ENCODE peak calls at places on chromosomes 13 and 19, in eight cellular contexts. Y is cardiac muscle cell, Z is fibroblast of lung, L is AG04450, V is foreskin keratinocyte, K is gastrocnemius medialis, C is neural progenitor cell, H is psoas muscle. R is an unnamed sample.

GRCh38 chr13:39451860-39452301 is 151.1 kb downstream of the LHFPL6 start:
- DNase-seq in Y (peak), Z (peak), L (no peak), V (no peak), K (peak), C (no peak), H (peak), R (no peak)

GRCh38 chr13:110677731-110678545 is 28.0 kb downstream of the CARS2 start:
- DNase-seq in Y (peak), Z (no peak), L (no peak), V (no peak), K (no peak), C (no peak), H (no peak), R (no peak)

GRCh38 chr13:79079351-79079839 is 326.7 kb downstream of the RBM26 start:
- DNase-seq in Y (no peak), Z (no peak), L (no peak), V (peak), K (no peak), C (no peak), H (no peak), R (peak)

GRCh38 chr19:7295912-7296486 is 1.8 kb upstream of the INSR start:
- DNase-seq in Y (no peak), Z (no peak), L (no peak), V (no peak), K (no peak), C (no peak), H (no peak), R (no peak)

GRCh38 chr13:101408154-101408553 is 8.2 kb downstream of the NALCN start:
- DNase-seq in Y (no peak), Z (no peak), L (no peak), V (no peak), K (no peak), C (no peak), H (no peak), R (no peak)

GRCh38 chr13:52665325-52665724 is 12.7 kb downstream of the SUGT1 start:
- DNase-seq in Y (peak), Z (peak), L (no peak), V (peak), K (no peak), C (peak), H (no peak), R (no peak)

GRCh38 chr13:35729926-35730627 is 253.6 kb upstream of the MAB21L1 start:
- DNase-seq in Y (no peak), Z (no peak), L (no peak), V (no peak), K (peak), C (no peak), H (peak), R (no peak)

GRCh38 chr19:35059006-35059798 is 17.7 kb downstream of the HPN start:
- DNase-seq in Y (no peak), Z (no peak), L (no peak), V (no peak), K (no peak), C (no peak), H (no peak), R (no peak)

GRCh38 chr19:3218037-3218661 is 6.3 kb upstream of the CELF5 start:
- DNase-seq in Y (no peak), Z (no peak), L (no peak), V (no peak), K (no peak), C (no peak), H (no peak), R (no peak)

GRCh38 chr13:113210834-113211233 is 1.4 kb downstream of the CUL4A start:
- DNase-seq in Y (no peak), Z (no peak), L (no peak), V (no peak), K (no peak), C (no peak), H (no peak), R (no peak)

GRCh38 chr19:1949304-1950101 is 8.5 kb downstream of the CSNK1G2 start:
- DNase-seq in Y (no peak), Z (no peak), L (no peak), V (no peak), K (no peak), C (no peak), H (no peak), R (no peak)

GRCh38 chr13:49238621-49239020 is 9.1 kb upstream of the CDADC1 start:
- DNase-seq in Y (no peak), Z (no peak), L (no peak), V (no peak), K (no peak), C (no peak), H (no peak), R (no peak)

GRCh38 chr19:38734426-38735256 is 9.6 kb downstream of the CAPN12 start:
- DNase-seq in Y (no peak), Z (no peak), L (no peak), V (peak), K (no peak), C (peak), H (no peak), R (peak)

GRCh38 chr19:17748884-17749638 is 2.2 kb upstream of the FCHO1 start:
- DNase-seq in Y (no peak), Z (no peak), L (no peak), V (no peak), K (no peak), C (no peak), H (no peak), R (no peak)

GRCh38 chr19:11587973-11588631 is 9.2 kb upstream of the ZNF627 start:
- DNase-seq in Y (no peak), Z (no peak), L (no peak), V (no peak), K (no peak), C (no peak), H (no peak), R (no peak)

GRCh38 chr19:16569609-16570320 is 2.5 kb downstream of the SLC35E1 start:
- DNase-seq in Y (no peak), Z (no peak), L (no peak), V (no peak), K (no peak), C (no peak), H (no peak), R (peak)

GRCh38 chr13:34695063-34695462 is 247.0 kb upstream of the NBEA start:
- DNase-seq in Y (no peak), Z (no peak), L (no peak), V (no peak), K (no peak), C (no peak), H (no peak), R (no peak)

GRCh38 chr19:18294467-18294864 is 13.0 kb upstream of the JUND start:
- DNase-seq in Y (no peak), Z (no peak), L (no peak), V (no peak), K (no peak), C (peak), H (peak), R (no peak)

GRCh38 chr13:74250738-74251190 is 116.6 kb upstream of the KLF12 start:
- DNase-seq in Y (peak), Z (peak), L (no peak), V (peak), K (no peak), C (no peak), H (no peak), R (no peak)

GRCh38 chr13:72141845-72142470 is 275.0 kb upstream of the DACH1 start:
- DNase-seq in Y (peak), Z (peak), L (no peak), V (peak), K (no peak), C (no peak), H (no peak), R (no peak)

GRCh38 chr19:21638776-21639175 is 128.6 kb downstream of the ZNF100 start:
- DNase-seq in Y (no peak), Z (no peak), L (no peak), V (no peak), K (no peak), C (no peak), H (no peak), R (no peak)

GRCh38 chr19:45179848-45180370 is 1.3 kb downstream of the BLOC1S3 start:
- DNase-seq in Y (no peak), Z (no peak), L (no peak), V (no peak), K (no peak), C (no peak), H (no peak), R (no peak)

GRCh38 chr19:38003427-38004099 is 96.6 kb downstream of the SIPA1L3 start:
- DNase-seq in Y (peak), Z (peak), L (peak), V (peak), K (no peak), C (peak), H (peak), R (peak)

GRCh38 chr13:113820813-113821651 is 42.8 kb downstream of the GAS6 start:
- DNase-seq in Y (peak), Z (peak), L (peak), V (peak), K (peak), C (no peak), H (peak), R (no peak)

GRCh38 chr19:47035495-47036232 is 12.8 kb downstream of the TMEM160 start:
- DNase-seq in Y (peak), Z (peak), L (peak), V (peak), K (peak), C (peak), H (peak), R (peak)

GRCh38 chr13:85900521-85900920 is 101.3 kb upstream of the SLITRK6 start:
- DNase-seq in Y (no peak), Z (no peak), L (no peak), V (no peak), K (no peak), C (no peak), H (no peak), R (no peak)

GRCh38 chr19:41866284-41866683 is 6.2 kb downstream of the RPS19 start:
- DNase-seq in Y (no peak), Z (no peak), L (no peak), V (no peak), K (no peak), C (no peak), H (no peak), R (no peak)

GRCh38 chr19:15195381-15195964 is 5.3 kb downstream of the NOTCH3 start:
- DNase-seq in Y (peak), Z (peak), L (no peak), V (peak), K (no peak), C (peak), H (peak), R (peak)
- H3K27ac ChIP-seq in Y (no peak), Z (peak), L (no peak), V (no peak), K (peak), C (no peak), H (peak), R (peak)

GRCh38 chr19:10513223-10513622 is 4.0 kb downstream of the S1PR5 start:
- DNase-seq in Y (no peak), Z (no peak), L (no peak), V (no peak), K (no peak), C (no peak), H (no peak), R (no peak)

GRCh38 chr19:10517361-10517759 is at the start of gene S1PR5:
- DNase-seq in Y (no peak), Z (no peak), L (no peak), V (peak), K (no peak), C (peak), H (no peak), R (peak)

GRCh38 chr19:10516671-10517286 is 468 bp downstream of the S1PR5 start:
- DNase-seq in Y (no peak), Z (no peak), L (no peak), V (peak), K (no peak), C (no peak), H (no peak), R (no peak)

GRCh38 chr19:10516064-10516385 is 1.2 kb downstream of the S1PR5 start:
- DNase-seq in Y (no peak), Z (no peak), L (no peak), V (no peak), K (no peak), C (no peak), H (no peak), R (no peak)

DNA sequence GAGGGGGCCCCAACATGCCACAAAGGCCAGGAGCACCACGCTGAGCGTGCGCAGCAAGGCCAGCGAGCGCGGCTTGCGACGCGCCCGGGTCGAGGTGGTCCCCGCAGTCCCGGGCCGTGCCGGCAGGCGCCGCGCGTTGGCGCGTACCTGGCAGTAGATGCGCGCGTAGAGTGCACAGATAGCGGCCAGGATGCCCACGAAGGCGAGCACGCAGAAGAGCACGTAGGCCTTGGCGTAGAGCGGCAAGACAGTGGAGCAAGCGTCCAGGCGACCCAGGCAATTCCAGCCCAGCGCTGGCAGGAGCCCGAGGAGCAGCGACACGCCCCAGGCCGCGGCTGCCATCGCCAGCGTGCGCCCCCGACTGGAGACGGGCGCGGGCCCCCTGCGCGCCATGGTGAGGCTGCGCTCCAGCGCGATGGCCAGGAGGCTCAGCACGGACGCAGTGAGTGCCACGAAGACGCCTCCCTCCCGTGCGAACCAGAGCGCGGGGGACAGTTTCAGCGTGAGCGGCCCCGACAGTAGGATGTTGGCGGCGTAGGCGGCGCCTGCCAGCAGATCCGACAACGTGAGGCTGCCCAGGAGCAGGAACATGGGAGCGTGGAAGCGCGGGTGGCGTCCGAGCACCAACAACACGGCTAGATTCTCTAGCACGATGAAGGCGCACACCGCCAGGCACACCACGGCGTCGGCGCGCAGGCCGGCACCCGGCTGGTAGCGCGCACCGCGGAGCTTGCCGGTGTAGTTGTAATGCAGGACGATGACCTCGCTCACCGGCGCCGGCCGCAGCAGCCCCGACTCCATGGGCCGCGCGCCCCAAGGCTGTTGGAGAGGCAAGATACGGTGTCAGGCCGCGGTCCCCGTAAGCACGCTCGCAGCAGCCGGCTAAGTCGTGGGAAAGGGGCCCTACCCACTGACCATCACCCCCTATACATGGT is 2.8 kb downstream of the S1PR5 start:
- DNase-seq in Y (no peak), Z (no peak), L (no peak), V (no peak), K (no peak), C (peak), H (no peak), R (no peak)
- TF ChIP-seq CTCF in Y (no peak), Z (no peak), L (no peak), V (no peak), K (no peak), C (peak), H (no peak), R (no peak)

DNA sequence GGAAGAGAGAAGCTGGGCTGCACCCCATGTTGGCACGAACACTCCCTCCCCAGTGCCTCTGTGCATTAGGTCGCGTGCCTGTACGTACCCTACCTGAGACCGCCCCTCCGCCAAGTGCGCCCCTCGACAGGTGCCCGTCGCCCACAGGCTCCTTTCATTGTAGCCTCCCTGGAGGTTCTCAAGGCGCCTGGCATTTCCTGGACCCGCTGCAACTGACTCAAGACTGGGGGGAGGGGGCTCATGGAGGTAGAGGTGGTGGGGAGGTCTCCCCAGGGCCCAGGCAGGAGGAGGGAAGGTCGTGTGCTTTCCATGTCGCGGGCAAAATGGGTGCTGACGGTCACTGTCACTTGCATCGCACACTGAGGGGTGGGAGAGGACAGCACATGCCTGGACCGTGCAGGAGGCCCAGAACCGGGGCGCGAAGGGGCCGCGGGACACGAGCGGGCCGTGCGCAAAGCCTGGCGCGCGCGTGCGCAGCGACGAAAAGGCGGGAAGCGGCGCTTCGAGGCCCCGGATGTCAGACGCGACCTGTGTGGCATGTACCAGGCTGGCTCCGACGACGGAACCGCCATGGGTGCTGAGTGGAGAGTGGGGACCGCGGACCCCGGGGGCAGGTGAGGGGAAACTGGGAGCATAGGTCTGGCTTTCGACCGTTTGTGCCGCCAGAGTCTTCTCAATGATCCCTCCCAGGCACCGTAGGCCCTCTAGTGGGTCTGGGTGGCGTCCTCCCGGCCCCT is 16.5 kb downstream of the NFIX start:
- DNase-seq in Y (no peak), Z (no peak), L (no peak), V (no peak), K (no peak), C (no peak), H (no peak), R (no peak)
- H3K27ac ChIP-seq in Y (no peak), Z (peak), L (no peak), V (no peak), K (peak), C (no peak), H (peak), R (peak)

GRCh38 chr19:8373867-8374813 is 10.2 kb downstream of the ANGPTL4 start:
- DNase-seq in Y (peak), Z (no peak), L (no peak), V (no peak), K (peak), C (no peak), H (no peak), R (no peak)
- TF ChIP-seq CTCF in Y (no peak), Z (no peak), L (no peak), V (no peak), K (no peak), C (no peak), H (no peak), R (no peak)

DNA sequence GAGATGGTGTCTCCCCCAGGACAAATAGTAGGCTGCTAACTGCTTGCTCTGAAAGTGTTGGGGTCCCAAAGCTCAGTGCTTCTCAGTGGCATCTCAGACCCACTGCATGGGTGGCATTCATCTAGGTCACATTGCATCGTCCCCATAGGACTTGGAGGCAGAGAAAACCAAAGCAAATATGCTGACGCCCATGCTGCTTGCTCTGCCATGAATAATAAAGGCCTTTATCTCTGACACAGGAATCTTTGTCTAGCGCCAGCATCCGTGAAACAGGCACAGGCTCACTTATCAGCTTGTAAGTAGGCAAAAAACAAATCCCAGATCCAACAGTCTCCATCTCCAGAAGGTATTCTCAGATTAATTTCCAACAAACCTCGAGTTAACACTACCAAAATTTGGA is 18.9 kb upstream of the IPO5 start:
- DNase-seq in Y (peak), Z (no peak), L (no peak), V (no peak), K (no peak), C (peak), H (no peak), R (no peak)
- H3K27ac ChIP-seq in Y (no peak), Z (no peak), L (no peak), V (no peak), K (no peak), C (no peak), H (no peak), R (no peak)

R was measured in upper lobe of right lung.